ENCODE peak calls at places on chromosomes 3 and 15, in seven cellular contexts. H is NCI-H774, I is mucosa of gallbladder, Z is pancreas, W is ecto neural progenitor cell, K is germinal center, N is NCI-H82. R is an unnamed sample.

GRCh38 chr15:68384451-68385239 is 47.3 kb downstream of the ITGA11 start:
- DNase-seq in H (no peak), I (peak), Z (no peak), W (peak), K (no peak), N (no peak), R (no peak)

GRCh38 chr15:93895976-93896770 is 335.2 kb upstream of the MCTP2 start:
- DNase-seq in H (no peak), I (no peak), Z (no peak), W (no peak), K (no peak), N (no peak), R (no peak)

GRCh38 chr3:190325923-190326322 is 3.7 kb upstream of the CLDN1 start:
- DNase-seq in H (no peak), I (no peak), Z (no peak), W (no peak), K (no peak), N (no peak), R (no peak)

GRCh38 chr3:21417991-21418390 is 333.0 kb downstream of the ZNF385D start:
- DNase-seq in H (no peak), I (no peak), Z (no peak), W (no peak), K (no peak), N (no peak), R (no peak)

GRCh38 chr15:39919740-39920509 is at the start of gene GPR176:
- DNase-seq in H (no peak), I (no peak), Z (no peak), W (peak), K (peak), N (peak), R (peak)

GRCh38 chr3:79167651-79168416 is 600.0 kb downstream of the ROBO1 start:
- DNase-seq in H (no peak), I (peak), Z (no peak), W (no peak), K (no peak), N (peak), R (no peak)

GRCh38 chr3:170233532-170233931 is 11.3 kb downstream of the PRKCI start:
- DNase-seq in H (no peak), I (no peak), Z (no peak), W (no peak), K (no peak), N (no peak), R (no peak)

GRCh38 chr3:157127831-157128767 is 31.8 kb downstream of the CCNL1 start:
- DNase-seq in H (no peak), I (no peak), Z (peak), W (no peak), K (no peak), N (peak), R (peak)

GRCh38 chr15:31409196-31409595 is 82.6 kb downstream of the KLF13 start:
- DNase-seq in H (no peak), I (no peak), Z (no peak), W (no peak), K (no peak), N (no peak), R (no peak)

GRCh38 chr15:73691398-73691797 is 7.2 kb downstream of the CD276 start:
- DNase-seq in H (no peak), I (peak), Z (no peak), W (no peak), K (no peak), N (peak), R (no peak)

GRCh38 chr3:73768594-73769308 is 144.0 kb upstream of the PDZRN3 start:
- DNase-seq in H (no peak), I (no peak), Z (no peak), W (no peak), K (no peak), N (no peak), R (no peak)

GRCh38 chr15:67142142-67143092 is 77.0 kb downstream of the SMAD3 start:
- DNase-seq in H (no peak), I (peak), Z (no peak), W (no peak), K (no peak), N (no peak), R (no peak)

GRCh38 chr3:115553796-115554495 is 69.4 kb upstream of the GAP43 start:
- DNase-seq in H (no peak), I (no peak), Z (no peak), W (no peak), K (no peak), N (no peak), R (no peak)

GRCh38 chr15:101613130-101614000 is 38.8 kb downstream of the TM2D3 start:
- DNase-seq in H (peak), I (peak), Z (peak), W (no peak), K (no peak), N (peak), R (no peak)

GRCh38 chr3:45008117-45008516 is 18.0 kb upstream of the CLEC3B start:
- DNase-seq in H (no peak), I (no peak), Z (no peak), W (no peak), K (no peak), N (no peak), R (no peak)

GRCh38 chr15:89034305-89034704 is 54.0 kb upstream of the ABHD2 start:
- DNase-seq in H (no peak), I (no peak), Z (no peak), W (no peak), K (no peak), N (peak), R (no peak)

GRCh38 chr15:69224383-69224782 is 63.9 kb downstream of the GLCE start:
- DNase-seq in H (no peak), I (peak), Z (peak), W (no peak), K (no peak), N (no peak), R (no peak)

GRCh38 chr15:68721886-68722285 is 98.8 kb downstream of the ANP32A start:
- DNase-seq in H (no peak), I (no peak), Z (no peak), W (no peak), K (no peak), N (no peak), R (no peak)

GRCh38 chr3:88321696-88322095 is 171.9 kb downstream of the C3orf38 start:
- DNase-seq in H (no peak), I (no peak), Z (no peak), W (no peak), K (no peak), N (no peak), R (no peak)

GRCh38 chr3:122936335-122936734 is 91.2 kb downstream of the SEMA5B start:
- DNase-seq in H (no peak), I (no peak), Z (no peak), W (no peak), K (no peak), N (no peak), R (no peak)

GRCh38 chr3:129657261-129658046 is 51.0 kb upstream of the PLXND1 start:
- DNase-seq in H (no peak), I (no peak), Z (no peak), W (no peak), K (no peak), N (no peak), R (no peak)

GRCh38 chr15:70158996-70159355 is 61.3 kb upstream of the TLE3 start:
- DNase-seq in H (no peak), I (no peak), Z (no peak), W (no peak), K (no peak), N (no peak), R (no peak)

GRCh38 chr3:127428344-127429001 is 140.6 kb upstream of the PRR20G start:
- DNase-seq in H (no peak), I (no peak), Z (no peak), W (peak), K (no peak), N (peak), R (no peak)

GRCh38 chr3:14550651-14551611 is 10.8 kb upstream of the GRIP2 start:
- DNase-seq in H (no peak), I (no peak), Z (no peak), W (no peak), K (no peak), N (no peak), R (no peak)

GRCh38 chr3:16866447-16867025 is 18.2 kb upstream of the PLCL2 start:
- DNase-seq in H (no peak), I (no peak), Z (no peak), W (no peak), K (no peak), N (no peak), R (no peak)

GRCh38 chr3:126859415-126860246 is 123.3 kb upstream of the PLXNA1 start:
- DNase-seq in H (no peak), I (no peak), Z (no peak), W (peak), K (no peak), N (no peak), R (no peak)

GRCh38 chr15:49423906-49424520 is 971 bp downstream of the FGF7 start:
- DNase-seq in H (no peak), I (no peak), Z (no peak), W (no peak), K (no peak), N (no peak), R (no peak)

GRCh38 chr15:40032125-40032839 is 6.7 kb downstream of the SRP14 start:
- DNase-seq in H (no peak), I (no peak), Z (no peak), W (no peak), K (no peak), N (no peak), R (no peak)

GRCh38 chr3:51819709-51820406 is 40.8 kb upstream of the IQCF6 start:
- DNase-seq in H (no peak), I (no peak), Z (no peak), W (peak), K (peak), N (peak), R (peak)

GRCh38 chr3:71930056-71930991 is 145.4 kb upstream of the PROK2 start:
- DNase-seq in H (no peak), I (peak), Z (no peak), W (peak), K (peak), N (peak), R (peak)

GRCh38 chr3:52532517-52532837 is 1.2 kb downstream of the NT5DC2 start:
- DNase-seq in H (no peak), I (no peak), Z (peak), W (peak), K (no peak), N (no peak), R (no peak)

GRCh38 chr3:169618894-169619792 is 44.4 kb downstream of the MECOM start:
- DNase-seq in H (peak), I (no peak), Z (no peak), W (no peak), K (no peak), N (peak), R (no peak)

GRCh38 chr3:188546835-188547670 is 393.1 kb downstream of the LPP start:
- DNase-seq in H (no peak), I (no peak), Z (no peak), W (no peak), K (no peak), N (no peak), R (no peak)

GRCh38 chr3:127618891-127619290 is 10.1 kb upstream of the PODXL2 start:
- DNase-seq in H (no peak), I (no peak), Z (no peak), W (no peak), K (no peak), N (no peak), R (no peak)

GRCh38 chr15:57526076-57526475 is 65.6 kb upstream of the MYZAP start:
- DNase-seq in H (no peak), I (no peak), Z (no peak), W (no peak), K (no peak), N (no peak), R (no peak)

GRCh38 chr15:85658816-85659215 is 135.9 kb downstream of the KLHL25 start:
- DNase-seq in H (no peak), I (no peak), Z (no peak), W (no peak), K (no peak), N (no peak), R (no peak)

GRCh38 chr15:74420193-74420905 is 13.4 kb downstream of the SEMA7A start:
- DNase-seq in H (no peak), I (peak), Z (no peak), W (no peak), K (no peak), N (no peak), R (no peak)

R was measured in GM10248.